ENCODE peak calls at places on chromosomes 6 and 20, in six cellular contexts. M is activated CD8-positive, alpha-beta memory T cell treated with anti-CD3 and anti-CD28 coated beads for 1 hour; Z is upper lobe of right lung; R is Calu3; I is stimulated activated CD4-positive, alpha-beta T cell treated with anti-CD3 and anti-CD28 coated beads, Interleukin-4, amount 100 ng/mL, for 4 hours; O is GF-D8. L is an unnamed sample.

GRCh38 chr6:42679358-42679757 is 43.0 kb downstream of the PRPH2 start:
- DNase-seq in M (no peak), Z (no peak), R (no peak), I (no peak), O (no peak), L (no peak)

GRCh38 chr20:14807224-14807623 is 469.8 kb upstream of the FLRT3 start:
- DNase-seq in M (no peak), Z (no peak), R (no peak), I (no peak), O (no peak), L (no peak)

GRCh38 chr20:37914672-37915433 is 11.9 kb downstream of the VSTM2L start:
- DNase-seq in M (no peak), Z (peak; percentile 66), R (no peak), I (peak; percentile 3), O (no peak), L (peak; percentile 22)

GRCh38 chr6:36733300-36733699 is 35.7 kb downstream of the RAB44 start:
- DNase-seq in M (no peak), Z (no peak), R (no peak), I (no peak), O (no peak), L (no peak)

GRCh38 chr6:152246554-152247337 is 390.4 kb downstream of the SYNE1 start:
- DNase-seq in M (no peak), Z (no peak), R (no peak), I (no peak), O (no peak), L (no peak)

GRCh38 chr6:44593539-44593944 is 206.0 kb downstream of the CDC5L start:
- DNase-seq in M (peak; percentile 40), Z (no peak), R (peak; percentile 68), I (peak; percentile 24), O (peak; percentile 9), L (peak; percentile 71)

GRCh38 chr6:43119456-43119855 is 43.3 kb downstream of the PTK7 start:
- DNase-seq in M (no peak), Z (no peak), R (no peak), I (no peak), O (no peak), L (no peak)

GRCh38 chr20:62580733-62581132 is 61.6 kb upstream of the SLCO4A1 start:
- DNase-seq in M (no peak), Z (no peak), R (no peak), I (no peak), O (no peak), L (no peak)

GRCh38 chr20:46970937-46971630 is 76.4 kb downstream of the EYA2 start:
- DNase-seq in M (no peak), Z (no peak), R (peak; percentile 71), I (no peak), O (no peak), L (no peak)

GRCh38 chr6:153088796-153089195 is 42.3 kb downstream of the RGS17 start:
- DNase-seq in M (no peak), Z (no peak), R (no peak), I (no peak), O (no peak), L (no peak)

GRCh38 chr6:69026243-69026642 is 391.2 kb downstream of the ADGRB3 start:
- DNase-seq in M (no peak), Z (no peak), R (no peak), I (no peak), O (no peak), L (no peak)

GRCh38 chr20:56985286-56985685 is 281.2 kb downstream of the BMP7 start:
- DNase-seq in M (no peak), Z (no peak), R (no peak), I (no peak), O (no peak), L (no peak)

GRCh38 chr20:25149986-25150385 is 45.5 kb upstream of the ENTPD6 start:
- DNase-seq in M (no peak), Z (no peak), R (no peak), I (no peak), O (no peak), L (no peak)

GRCh38 chr20:62501801-62502495 is 26.2 kb upstream of the GATA5 start:
- DNase-seq in M (peak; percentile 7), Z (no peak), R (peak; percentile 67), I (peak; percentile 81), O (peak; percentile 10), L (peak; percentile 91)

GRCh38 chr6:75403563-75403962 is 90.0 kb downstream of the FILIP1 start:
- DNase-seq in M (no peak), Z (no peak), R (no peak), I (no peak), O (no peak), L (no peak)

GRCh38 chr6:120198033-120198432 is 848.5 kb upstream of the MAN1A1 start:
- DNase-seq in M (no peak), Z (no peak), R (no peak), I (no peak), O (no peak), L (no peak)

GRCh38 chr6:156617376-156617775 is 159.8 kb upstream of the ARID1B start:
- DNase-seq in M (no peak), Z (no peak), R (peak; percentile 65), I (no peak), O (no peak), L (no peak)

GRCh38 chr6:70599187-70599586 is 32.5 kb downstream of the SDHAF4 start:
- DNase-seq in M (no peak), Z (no peak), R (no peak), I (no peak), O (no peak), L (peak; percentile 11)

GRCh38 chr6:1770435-1770843 is 160.7 kb downstream of the FOXC1 start:
- DNase-seq in M (peak; percentile 3), Z (no peak), R (peak; percentile 54), I (no peak), O (no peak), L (peak; percentile 65)

GRCh38 chr6:161444464-161444863 is 170.6 kb upstream of the AGPAT4 start:
- DNase-seq in M (no peak), Z (no peak), R (no peak), I (no peak), O (no peak), L (peak; percentile 41)

GRCh38 chr6:56144538-56145324 is 102.6 kb downstream of the COL21A1 start:
- DNase-seq in M (no peak), Z (no peak), R (no peak), I (no peak), O (no peak), L (no peak)

GRCh38 chr6:77178821-77179220 is 284.5 kb downstream of the HTR1B start:
- DNase-seq in M (no peak), Z (no peak), R (no peak), I (no peak), O (no peak), L (no peak)

GRCh38 chr6:166461821-166462460 is 79.2 kb upstream of the MPC1 start:
- DNase-seq in M (no peak), Z (no peak), R (no peak), I (no peak), O (no peak), L (no peak)

GRCh38 chr20:38673731-38674177 is 50.5 kb upstream of the SLC32A1 start:
- DNase-seq in M (no peak), Z (no peak), R (no peak), I (no peak), O (no peak), L (peak; percentile 20)

GRCh38 chr20:6768228-6769185 is 1.0 kb downstream of the BMP2 start:
- DNase-seq in M (no peak), Z (peak; percentile 72), R (peak; percentile 24), I (no peak), O (no peak), L (no peak)

GRCh38 chr6:9851541-9852380 is 563.1 kb downstream of the TFAP2A start:
- DNase-seq in M (no peak), Z (no peak), R (peak; percentile 60), I (no peak), O (no peak), L (no peak)

GRCh38 chr6:153032255-153032882 is 29.9 kb upstream of the MTRF1L start:
- DNase-seq in M (no peak), Z (no peak), R (no peak), I (no peak), O (no peak), L (no peak)

GRCh38 chr6:111759836-111760785 is 113.1 kb downstream of the FYN start:
- DNase-seq in M (no peak), Z (no peak), R (no peak), I (peak; percentile 45), O (no peak), L (peak; percentile 60)

GRCh38 chr6:141077355-141078333 is 1055.1 kb upstream of the GJE1 start:
- DNase-seq in M (no peak), Z (no peak), R (peak; percentile 32), I (no peak), O (no peak), L (peak; percentile 12)

GRCh38 chr6:118383924-118384323 is 164.2 kb upstream of the PLN start:
- DNase-seq in M (no peak), Z (no peak), R (no peak), I (no peak), O (no peak), L (no peak)

GRCh38 chr6:111687652-111688051 is 82.0 kb upstream of the TRAF3IP2 start:
- DNase-seq in M (no peak), Z (no peak), R (no peak), I (no peak), O (no peak), L (no peak)

GRCh38 chr20:49993301-49993751 is 10.5 kb downstream of the SNAI1 start:
- DNase-seq in M (no peak), Z (no peak), R (no peak), I (no peak), O (no peak), L (no peak)

GRCh38 chr6:11393713-11394627 is 143.6 kb upstream of the TMEM170B start:
- DNase-seq in M (no peak), Z (no peak), R (no peak), I (no peak), O (no peak), L (no peak)

GRCh38 chr20:46559685-46560440 is 9.4 kb upstream of the OCSTAMP start:
- DNase-seq in M (no peak), Z (no peak), R (peak; percentile 36), I (no peak), O (no peak), L (no peak)

GRCh38 chr6:154766993-154767392 is 33.8 kb downstream of the SCAF8 start:
- DNase-seq in M (no peak), Z (no peak), R (no peak), I (no peak), O (no peak), L (no peak)

GRCh38 chr6:36633915-36634314 is 39.8 kb downstream of the SRSF3 start:
- DNase-seq in M (no peak), Z (peak; percentile 72), R (peak; percentile 68), I (no peak), O (no peak), L (no peak)